ENCODE peak calls at places on chromosomes 3 and 15, in seven cellular contexts. X is mesenchymal stem cell, E is H9, J is mesendoderm, L is neuronal stem cell, C is H1, W is trophoblast cell. R is an unnamed sample. For H3K4me1, the result is how much of the 10 kb centered on the place peaks cover.

GRCh38 chr15:90419738-90420487 is 31.9 kb downstream of the IQGAP1 start:
- DNase-seq in X (peak), E (no peak), J (no peak), L (no peak), C (no peak), W (no peak), R (peak)

GRCh38 chr3:10515884-10516495 is 10.6 kb upstream of the ATP2B2 start:
- DNase-seq in X (no peak), E (peak), J (peak), L (no peak), C (no peak), W (no peak), R (no peak)

GRCh38 chr3:157533298-157533870 is 30.2 kb upstream of the VEPH1 start:
- DNase-seq in X (peak), E (no peak), J (no peak), L (no peak), C (no peak), W (peak), R (peak)

GRCh38 chr3:129892857-129893615 is 475 bp downstream of the TMCC1 start:
- DNase-seq in X (peak), E (peak), J (peak), L (peak), C (peak), W (peak), R (no peak)

GRCh38 chr3:133237380-133237779 is 162.5 kb upstream of the BFSP2 start:
- DNase-seq in X (no peak), E (no peak), J (no peak), L (no peak), C (no peak), W (no peak), R (no peak)

GRCh38 chr3:99562138-99562537 is 76.3 kb upstream of the COL8A1 start:
- DNase-seq in X (peak), E (peak), J (peak), L (peak), C (peak), W (no peak), R (peak)

GRCh38 chr3:53845103-53845880 is 927 bp downstream of the CHDH start:
- DNase-seq in X (peak), E (peak), J (peak), L (peak), C (peak), W (peak), R (peak)

GRCh38 chr15:25905140-25905539 is 42.0 kb upstream of the ATP10A start:
- DNase-seq in X (no peak), E (no peak), J (no peak), L (no peak), C (no peak), W (no peak), R (peak)

GRCh38 chr3:61315874-61316273 is 64.6 kb upstream of the FHIT start:
- DNase-seq in X (peak), E (peak), J (peak), L (peak), C (no peak), W (no peak), R (no peak)

GRCh38 chr3:71035314-71035713 is 548.2 kb downstream of the FOXP1 start:
- DNase-seq in X (peak), E (no peak), J (no peak), L (no peak), C (no peak), W (no peak), R (peak)

GRCh38 chr3:55690746-55691540 is 203.8 kb upstream of the WNT5A start:
- DNase-seq in X (no peak), E (peak), J (peak), L (peak), C (peak), W (no peak), R (no peak)

GRCh38 chr3:184177767-184178306 is 3.2 kb downstream of the AP2M1 start:
- DNase-seq in X (no peak), E (no peak), J (no peak), L (no peak), C (no peak), W (no peak), R (no peak)

GRCh38 chr15:57969355-57969754 is 96.2 kb downstream of the ALDH1A2 start:
- DNase-seq in X (no peak), E (no peak), J (peak), L (no peak), C (no peak), W (no peak), R (no peak)

GRCh38 chr3:186915808-186916796 is 14.2 kb upstream of the ST6GAL1 start:
- DNase-seq in X (no peak), E (no peak), J (peak), L (no peak), C (no peak), W (no peak), R (no peak)

GRCh38 chr3:186220365-186220764 is 111.5 kb upstream of the ETV5 start:
- DNase-seq in X (peak), E (no peak), J (peak), L (no peak), C (no peak), W (peak), R (no peak)

GRCh38 chr3:152302521-152303021 is 33.8 kb downstream of the MBNL1 start:
- DNase-seq in X (peak), E (no peak), J (no peak), L (no peak), C (no peak), W (no peak), R (peak)

GRCh38 chr15:67311751-67312150 is 57.2 kb downstream of the IQCH start:
- DNase-seq in X (no peak), E (no peak), J (no peak), L (peak), C (no peak), W (no peak), R (no peak)

GRCh38 chr15:62769604-62770003 is 272.9 kb upstream of the TPM1 start:
- DNase-seq in X (peak), E (no peak), J (no peak), L (no peak), C (no peak), W (no peak), R (peak)

GRCh38 chr3:132290833-132291232 is 26.4 kb upstream of the ACP3 start:
- DNase-seq in X (peak), E (no peak), J (no peak), L (no peak), C (no peak), W (no peak), R (peak)

GRCh38 chr3:2156244-2156847 is 57.7 kb downstream of the CNTN4 start:
- DNase-seq in X (peak), E (peak), J (peak), L (peak), C (peak), W (peak), R (no peak)

GRCh38 chr3:120093119-120093922 is 926 bp downstream of the GSK3B start:
- DNase-seq in X (peak), E (no peak), J (peak), L (peak), C (no peak), W (no peak), R (peak)

GRCh38 chr3:40096561-40097506 is 212.7 kb upstream of the EIF1B start:
- DNase-seq in X (no peak), E (no peak), J (no peak), L (no peak), C (no peak), W (no peak), R (no peak)

GRCh38 chr3:20822251-20822650 is 636.2 kb upstream of the SGO1 start:
- DNase-seq in X (no peak), E (no peak), J (no peak), L (no peak), C (no peak), W (no peak), R (no peak)

GRCh38 chr3:126267169-126267975 is 87.0 kb upstream of the ALDH1L1 start:
- DNase-seq in X (peak), E (peak), J (peak), L (peak), C (peak), W (peak), R (peak)

GRCh38 chr15:80822666-80823065 is 43.5 kb downstream of the CEMIP start:
- DNase-seq in X (no peak), E (peak), J (no peak), L (no peak), C (no peak), W (no peak), R (no peak)

GRCh38 chr3:181103605-181104004 is 114.1 kb upstream of the DNAJC19 start:
- DNase-seq in X (no peak), E (peak), J (peak), L (peak), C (no peak), W (peak), R (no peak)

GRCh38 chr15:71251548-71252035 is 136.3 kb downstream of the THSD4 start:
- DNase-seq in X (peak), E (no peak), J (no peak), L (no peak), C (no peak), W (peak), R (no peak)

GRCh38 chr3:11099306-11099705 is 55.0 kb upstream of the HRH1 start:
- DNase-seq in X (no peak), E (no peak), J (no peak), L (no peak), C (no peak), W (no peak), R (no peak)

GRCh38 chr3:119301001-119301400 is 6.8 kb downstream of the ARHGAP31 start:
- DNase-seq in X (no peak), E (no peak), J (no peak), L (no peak), C (no peak), W (no peak), R (no peak)

GRCh38 chr3:198076722-198077308 is 116.8 kb downstream of the LMLN start:
- DNase-seq in X (no peak), E (no peak), J (peak), L (no peak), C (no peak), W (no peak), R (no peak)

GRCh38 chr15:64536244-64536836 is 76.0 kb downstream of the ZNF609 start:
- DNase-seq in X (peak), E (no peak), J (peak), L (no peak), C (no peak), W (no peak), R (peak)

GRCh38 chr15:74206801-74207281 is 4.3 kb upstream of the STRA6 start:
- DNase-seq in X (no peak), E (no peak), J (no peak), L (no peak), C (no peak), W (no peak), R (no peak)

GRCh38 chr3:160006282-160007163 is 17.9 kb downstream of the IL12A start:
- DNase-seq in X (peak), E (peak), J (peak), L (peak), C (no peak), W (peak), R (peak)

GRCh38 chr15:71133734-71134464 is 18.6 kb downstream of the THSD4 start:
- DNase-seq in X (no peak), E (no peak), J (no peak), L (no peak), C (no peak), W (no peak), R (no peak)

GRCh38 chr15:85910796-85911195 is 116.1 kb upstream of the KLHL25 start:
- DNase-seq in X (no peak), E (no peak), J (peak), L (no peak), C (no peak), W (no peak), R (no peak)

GRCh38 chr15:69648215-69648614 is 195.6 kb downstream of the RPLP1 start:
- DNase-seq in X (peak), E (peak), J (peak), L (no peak), C (no peak), W (no peak), R (no peak)

GRCh38 chr15:25136119-25136518 is 181.3 kb downstream of the SNRPN start:
- DNase-seq in X (peak), E (no peak), J (peak), L (no peak), C (no peak), W (no peak), R (peak)

GRCh38 chr15:75573001-75573400 is 6.1 kb downstream of the PTPN9 start:
- DNase-seq in X (peak), E (no peak), J (peak), L (no peak), C (no peak), W (peak), R (peak)
- H3K4me1 ChIP-seq in X (under half), E (under half), J (under half), L (under half), C (under half), W (under half), R (under half)

DNA sequence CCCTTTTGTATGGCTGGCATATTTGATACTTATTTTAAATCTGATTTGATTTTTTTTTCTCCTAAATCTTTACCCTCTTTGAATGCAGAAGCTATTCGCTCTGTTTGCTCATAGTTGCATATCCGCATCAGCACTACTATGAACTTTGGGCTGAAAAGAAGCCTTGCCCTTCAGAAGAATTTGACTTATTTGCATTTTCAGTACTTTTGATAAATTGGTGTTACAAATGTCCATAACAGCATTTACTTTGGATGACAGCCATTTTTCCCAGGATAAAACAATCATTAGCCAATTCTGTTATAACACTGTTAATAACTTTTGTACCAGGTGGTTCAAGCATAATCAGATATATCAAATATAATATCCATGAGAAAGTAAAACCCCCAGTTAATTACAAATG is 129.5 kb downstream of the PLCL2 start:
- DNase-seq in X (no peak), E (no peak), J (no peak), L (no peak), C (no peak), W (no peak), R (no peak)
- H3K23ac ChIP-seq in X (no peak), E (no peak), J (no peak), L (no peak), C (no peak), W (no peak), R (no peak)

GRCh38 chr3:42176635-42177034 is 85.5 kb downstream of the TRAK1 start:
- DNase-seq in X (no peak), E (no peak), J (no peak), L (no peak), C (no peak), W (no peak), R (no peak)

GRCh38 chr3:42174679-42175660 is 83.8 kb downstream of the TRAK1 start:
- DNase-seq in X (no peak), E (no peak), J (no peak), L (no peak), C (no peak), W (no peak), R (no peak)

GRCh38 chr3:42172047-42172654 is 81.0 kb downstream of the TRAK1 start:
- DNase-seq in X (no peak), E (no peak), J (no peak), L (no peak), C (no peak), W (no peak), R (no peak)

GRCh38 chr3:42175841-42176240 is 84.7 kb downstream of the TRAK1 start:
- DNase-seq in X (no peak), E (no peak), J (no peak), L (no peak), C (no peak), W (no peak), R (no peak)

DNA sequence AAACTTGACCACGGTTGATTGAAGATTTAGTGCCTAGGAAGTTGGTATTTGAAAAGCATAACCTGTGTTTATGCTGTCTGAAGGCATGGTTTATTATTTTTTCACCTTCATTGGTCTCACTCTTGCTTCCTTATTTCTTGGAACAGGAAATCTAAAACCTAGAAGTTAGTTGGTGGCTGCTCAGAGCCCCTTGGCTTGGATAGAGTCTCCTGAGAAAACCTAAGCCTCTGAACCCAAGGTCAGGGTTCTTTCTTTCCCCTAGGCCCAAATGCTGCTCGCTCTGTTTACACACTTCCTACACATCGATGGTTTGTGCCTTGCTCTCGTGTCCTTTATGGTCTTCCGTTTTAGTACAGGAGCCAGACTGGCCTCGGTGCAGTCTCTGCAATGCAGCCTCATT is 82.2 kb downstream of the TRAK1 start:
- DNase-seq in X (no peak), E (no peak), J (no peak), L (no peak), C (no peak), W (no peak), R (no peak)
- H3K4me1 ChIP-seq in X (under half), E (under half), J (under half), L (under half), C (under half), W (under half), R (under half)

GRCh38 chr3:196670335-196670734 is 30.8 kb downstream of the NRROS start:
- DNase-seq in X (no peak), E (no peak), J (no peak), L (no peak), C (no peak), W (no peak), R (no peak)
- H3K23ac ChIP-seq in X (no peak), E (no peak), J (no peak), L (no peak), C (no peak), W (no peak), R (no peak)

DNA sequence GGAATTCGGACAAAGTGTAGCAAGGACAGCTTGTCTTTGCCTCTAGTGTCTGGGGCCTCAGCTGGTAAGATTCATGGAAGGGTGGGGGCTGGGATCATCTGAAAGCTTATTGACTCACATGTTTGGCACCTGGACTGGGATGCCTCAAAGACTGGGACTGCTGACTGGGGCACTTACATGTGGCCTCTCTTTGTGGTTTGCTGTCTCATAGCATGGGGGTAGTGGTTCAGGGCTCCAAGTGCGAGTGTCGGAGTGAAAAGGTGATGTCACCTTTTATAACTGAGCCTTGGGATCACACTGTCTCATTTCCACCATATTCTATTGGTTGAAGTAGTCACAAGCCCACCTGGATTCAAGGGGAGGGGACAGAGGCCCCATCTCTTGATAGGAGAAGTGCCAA is 6.8 kb downstream of the MFSD1 start:
- DNase-seq in X (peak), E (no peak), J (peak), L (no peak), C (no peak), W (no peak), R (peak)
- H3K4me1 ChIP-seq in X (under half), E (under half), J (under half), L (under half), C (under half), W (under half), R (under half)

GRCh38 chr3:64985072-64985471 is 297.3 kb upstream of the ADAMTS9 start:
- DNase-seq in X (peak), E (no peak), J (no peak), L (no peak), C (no peak), W (no peak), R (no peak)
- H3K23ac ChIP-seq in X (no peak), E (no peak), J (no peak), L (no peak), C (no peak), W (no peak), R (no peak)